ENCODE peak calls at places on chromosomes 16 and 17, in seven cellular contexts. G is thoracic aorta, I is HL-60, J is PC-3, A is OCI-LY7, W is AG04450, P is astrocyte of the spinal cord. Q is an unnamed sample.

GRCh38 chr16:27325736-27326135 is 12.0 kb downstream of the IL4R start:
- DNase-seq in G (no peak), I (no peak), J (no peak), A (no peak), W (no peak), P (no peak), Q (no peak)

GRCh38 chr16:27202923-27203428 is 350 bp upstream of the KDM8 start:
- DNase-seq in G (no peak), I (no peak), J (no peak), A (no peak), W (no peak), P (no peak), Q (no peak)

GRCh38 chr17:6940186-6940649 is 55.6 kb upstream of the ALOX12 start:
- DNase-seq in G (no peak), I (no peak), J (no peak), A (no peak), W (no peak), P (no peak), Q (no peak)

GRCh38 chr17:15920758-15921239 is 24.1 kb upstream of the ADORA2B start:
- DNase-seq in G (no peak), I (no peak), J (peak; percentile 100), A (no peak), W (peak; percentile 94), P (peak; percentile 97), Q (no peak)

GRCh38 chr16:83814654-83814985 is 6.8 kb downstream of the HSBP1 start:
- DNase-seq in G (no peak), I (no peak), J (no peak), A (no peak), W (no peak), P (no peak), Q (no peak)

GRCh38 chr16:83143788-83144187 is 517.0 kb downstream of the CDH13 start:
- DNase-seq in G (no peak), I (no peak), J (no peak), A (no peak), W (peak; percentile 27), P (peak; percentile 87), Q (no peak)

GRCh38 chr16:57555831-57556230 is 13.4 kb downstream of the ADGRG5 start:
- DNase-seq in G (no peak), I (no peak), J (no peak), A (no peak), W (no peak), P (no peak), Q (no peak)

GRCh38 chr17:21129023-21129681 is 2.4 kb downstream of the DHRS7B start:
- DNase-seq in G (no peak), I (peak; percentile 43), J (peak; percentile 34), A (no peak), W (peak; percentile 26), P (peak; percentile 36), Q (peak; percentile 31)

GRCh38 chr16:54240180-54241125 is 46.1 kb downstream of the IRX3 start:
- DNase-seq in G (no peak), I (no peak), J (no peak), A (no peak), W (no peak), P (no peak), Q (no peak)

GRCh38 chr16:1691956-1692355 is 13.9 kb downstream of the JPT2 start:
- DNase-seq in G (no peak), I (no peak), J (peak; percentile 93), A (no peak), W (no peak), P (peak; percentile 76), Q (no peak)

GRCh38 chr16:22375117-22375962 is 921 bp upstream of the CDR2 start:
- DNase-seq in G (no peak), I (no peak), J (no peak), A (peak; percentile 23), W (no peak), P (no peak), Q (no peak)

GRCh38 chr16:22123146-22123545 is 30.8 kb downstream of the VWA3A start:
- DNase-seq in G (no peak), I (peak; percentile 57), J (no peak), A (no peak), W (no peak), P (no peak), Q (no peak)

GRCh38 chr16:57194512-57194911 is 8.4 kb downstream of the RSPRY1 start:
- DNase-seq in G (no peak), I (no peak), J (peak; percentile 90), A (no peak), W (peak; percentile 71), P (peak; percentile 95), Q (no peak)

GRCh38 chr17:6544011-6544370 is 12.4 kb downstream of the PITPNM3 start:
- DNase-seq in G (no peak), I (no peak), J (no peak), A (no peak), W (no peak), P (no peak), Q (no peak)

DNA sequence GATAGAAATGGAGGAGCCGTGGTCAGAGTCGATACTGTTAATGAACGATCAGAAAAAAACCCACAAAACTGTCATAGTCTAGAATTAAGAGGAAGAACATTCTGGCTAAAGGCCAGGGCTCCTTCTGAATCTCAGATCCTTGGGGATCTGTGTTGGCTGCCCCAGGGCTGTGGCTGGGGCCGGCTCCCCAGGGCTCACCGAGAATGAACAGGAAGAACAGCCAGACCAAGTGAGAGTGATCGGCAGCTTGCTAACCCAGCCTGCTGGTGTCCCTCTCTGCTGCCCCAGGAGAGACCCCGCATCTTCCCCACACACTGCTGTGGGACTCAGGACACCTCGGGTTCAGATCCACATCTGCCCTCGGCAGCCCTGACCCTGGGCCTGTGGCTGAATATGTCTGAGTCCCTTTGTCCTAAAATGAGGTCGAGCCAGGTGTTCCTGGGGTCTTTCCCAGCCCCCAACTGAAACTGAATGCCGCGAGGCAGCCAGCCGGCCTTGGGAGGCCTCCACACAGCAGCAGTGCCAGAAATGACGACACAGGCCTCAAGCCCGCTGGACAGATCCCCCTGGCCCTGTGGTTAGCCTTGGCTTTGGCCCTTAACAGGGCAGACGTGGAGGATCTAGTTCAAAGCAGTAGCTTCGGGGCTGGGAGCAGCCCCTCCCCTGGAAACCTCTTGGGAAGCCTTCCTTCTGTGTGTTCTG is 23.9 kb upstream of the CLEC18A start:
- DNase-seq in G (no peak), I (no peak), J (no peak), A (no peak), W (no peak), P (peak; percentile 76), Q (no peak)
- H3K4me3 ChIP-seq in G (peak overlapping the region; percentile 78), I (no peak overlapping the region), J (no peak overlapping the region), A (no peak overlapping the region), W (no peak overlapping the region), P (no peak overlapping the region), Q (no peak overlapping the region)

DNA sequence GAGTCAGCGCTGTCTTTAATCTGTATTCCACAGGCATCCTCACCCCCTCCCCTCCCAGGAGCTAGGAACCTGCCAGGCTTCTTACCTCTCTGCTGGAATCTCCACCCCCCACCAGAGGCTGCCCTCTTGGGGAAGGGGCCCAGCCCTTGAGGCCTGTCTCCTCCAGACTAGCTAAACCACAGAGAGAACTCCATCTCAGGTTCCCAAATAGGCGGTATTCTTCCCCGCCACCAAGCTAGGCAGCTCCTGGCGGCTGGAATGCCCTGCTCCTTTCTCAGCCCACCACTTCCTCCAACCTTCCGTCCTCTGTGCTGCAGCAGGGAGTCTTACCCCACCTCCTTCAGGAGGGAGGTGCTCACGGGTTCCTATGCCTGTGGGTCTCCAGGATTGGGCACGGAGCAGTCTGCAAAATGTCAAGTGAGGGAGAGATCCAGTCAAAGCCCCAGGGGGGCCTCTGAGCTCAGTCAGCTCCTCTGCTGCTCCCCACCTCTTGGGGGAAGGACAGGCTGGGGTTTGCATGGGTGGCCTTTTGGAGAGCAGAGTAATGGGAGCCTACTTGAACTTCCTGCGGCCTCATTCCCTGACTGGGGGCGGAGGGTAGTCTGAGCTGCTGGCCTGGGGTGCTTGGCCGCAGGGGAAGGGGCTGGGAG is 55.7 kb downstream of the SREBF1 start:
- DNase-seq in G (no peak), I (no peak), J (peak; percentile 39), A (no peak), W (peak; percentile 18), P (peak; percentile 71), Q (no peak)
- TF ChIP-seq CTCF in G (peak; percentile 33), I (no peak), J (no peak), A (no peak), W (peak; percentile 64), P (peak; percentile 53), Q (no peak)

GRCh38 chr17:491086-492014 is 138.7 kb upstream of the RPH3AL start:
- DNase-seq in G (no peak), I (peak; percentile 38), J (no peak), A (peak; percentile 15), W (peak; percentile 34), P (peak; percentile 63), Q (peak; percentile 64)

GRCh38 chr17:493666-494065 is 141.1 kb upstream of the RPH3AL start:
- DNase-seq in G (no peak), I (no peak), J (no peak), A (no peak), W (no peak), P (no peak), Q (no peak)

GRCh38 chr17:492015-492399 is 139.4 kb upstream of the RPH3AL start:
- DNase-seq in G (no peak), I (no peak), J (no peak), A (no peak), W (no peak), P (no peak), Q (no peak)

GRCh38 chr17:489758-490329 is 137.2 kb upstream of the RPH3AL start:
- DNase-seq in G (no peak), I (peak; percentile 57), J (no peak), A (peak; percentile 69), W (no peak), P (peak; percentile 45), Q (peak; percentile 14)

DNA sequence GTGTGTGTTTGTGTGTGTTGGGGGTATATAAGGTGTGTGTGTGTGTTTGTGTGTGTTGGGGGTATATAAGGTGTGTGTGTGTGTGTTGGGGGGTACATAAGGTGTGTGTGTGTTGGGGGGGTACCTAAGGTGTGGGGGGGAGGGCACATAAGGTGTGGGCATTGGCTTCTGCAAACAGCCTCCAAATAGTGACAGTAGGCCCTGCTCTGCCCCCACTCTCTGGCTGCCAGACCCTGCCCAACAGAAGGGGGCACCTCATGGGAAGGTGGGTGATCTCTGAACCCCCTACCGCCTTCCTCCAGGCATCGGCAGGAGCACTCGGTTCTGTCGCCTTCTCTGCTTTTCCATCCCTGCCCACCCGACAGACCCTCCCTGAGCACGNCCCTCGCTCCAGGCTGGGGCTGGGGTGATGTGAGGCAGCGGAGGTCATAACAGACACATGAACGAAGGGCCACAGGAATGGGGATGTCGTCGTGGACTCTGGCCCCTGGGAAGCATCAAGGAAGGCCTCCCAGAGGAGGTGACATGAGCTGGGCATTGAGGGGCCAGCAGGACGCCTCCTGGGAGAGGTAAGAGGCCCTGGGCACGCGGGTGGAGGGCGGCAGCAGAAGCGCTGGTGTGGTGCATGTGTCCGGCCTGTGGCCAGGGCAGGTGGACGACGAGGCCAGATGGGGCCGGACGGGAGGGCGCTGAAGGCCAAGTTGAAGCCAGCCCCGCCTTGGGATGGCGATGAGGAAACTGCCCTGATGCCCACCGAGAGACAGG is 136.6 kb upstream of the RPH3AL start:
- DNase-seq in G (no peak), I (peak; percentile 44), J (no peak), A (peak; percentile 41), W (no peak), P (peak; percentile 33), Q (no peak)
- H3K4me3 ChIP-seq in G (peak overlapping the region; percentile 89), I (peak overlapping the region; percentile 62), J (no peak overlapping the region), A (peak overlapping the region; percentile 98), W (peak overlapping the region; percentile 64), P (peak overlapping the region; percentile 56), Q (no peak overlapping the region)

DNA sequence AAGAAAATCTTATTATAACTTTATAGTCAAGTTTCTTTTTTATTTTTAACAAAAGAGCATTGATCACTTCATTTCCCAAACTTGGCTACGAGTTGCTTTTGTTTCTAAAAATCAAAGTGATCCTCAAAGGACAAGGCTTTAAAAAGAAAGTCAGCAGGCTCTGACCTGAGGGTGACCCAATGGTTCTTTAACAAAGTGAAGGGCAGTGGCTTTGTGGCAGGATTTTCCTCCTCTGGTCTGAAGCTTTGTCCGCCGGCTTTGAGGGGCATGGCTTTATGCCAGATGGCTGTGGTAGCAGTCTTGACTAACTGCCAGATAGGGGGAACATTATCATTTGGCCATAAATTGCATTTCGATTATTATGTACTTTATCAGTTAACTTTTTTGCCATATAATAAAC is 28.5 kb downstream of the IQCK start:
- DNase-seq in G (no peak), I (no peak), J (no peak), A (no peak), W (no peak), P (no peak), Q (peak; percentile 30)
- TF ChIP-seq CTCF in G (no peak), I (no peak), J (no peak), A (no peak), W (no peak), P (no peak), Q (no peak)